ENCODE peak calls at places on chromosomes 7 and 10, in five cellular contexts. One of them, this sample, is unnamed. For H3K4me1, the result is how much of the 10 kb centered on the place peaks cover.

GRCh38 chr7:139709460-139709859 is 68.3 kb downstream of the HIPK2 start:
- DNase-seq in HCT116: no peak
- DNase-seq in colonic mucosa: no peak
- DNase-seq in tibial nerve: no peak
- DNase-seq in neuronal stem cell: no peak
- DNase-seq in this sample: no peak

GRCh38 chr7:141071855-141072547 is 1.9 kb upstream of the TMEM178B start:
- DNase-seq in HCT116: no peak
- DNase-seq in colonic mucosa: no peak
- DNase-seq in tibial nerve: no peak
- DNase-seq in neuronal stem cell: peak
- DNase-seq in this sample: no peak

GRCh38 chr7:16634292-16634738 is 11.2 kb downstream of the ANKMY2 start:
- DNase-seq in HCT116: no peak
- DNase-seq in colonic mucosa: peak
- DNase-seq in tibial nerve: no peak
- DNase-seq in neuronal stem cell: no peak
- DNase-seq in this sample: no peak

GRCh38 chr10:132382231-132382922 is 14.6 kb upstream of the PWWP2B start:
- DNase-seq in HCT116: no peak
- DNase-seq in colonic mucosa: no peak
- DNase-seq in tibial nerve: no peak
- DNase-seq in neuronal stem cell: no peak
- DNase-seq in this sample: no peak

GRCh38 chr10:63697956-63698814 is 177.0 kb downstream of the REEP3 start:
- DNase-seq in HCT116: no peak
- DNase-seq in colonic mucosa: no peak
- DNase-seq in tibial nerve: no peak
- DNase-seq in neuronal stem cell: no peak
- DNase-seq in this sample: no peak

GRCh38 chr10:58177362-58177947 is 90.2 kb downstream of the IPMK start:
- DNase-seq in HCT116: peak
- DNase-seq in colonic mucosa: no peak
- DNase-seq in tibial nerve: no peak
- DNase-seq in neuronal stem cell: no peak
- DNase-seq in this sample: no peak

GRCh38 chr7:117673367-117673766 is 193.5 kb downstream of the CFTR start:
- DNase-seq in HCT116: no peak
- DNase-seq in colonic mucosa: peak
- DNase-seq in tibial nerve: no peak
- DNase-seq in neuronal stem cell: peak
- DNase-seq in this sample: peak

GRCh38 chr7:159191236-159191635 is 46.6 kb upstream of the VIPR2 start:
- DNase-seq in HCT116: no peak
- DNase-seq in colonic mucosa: no peak
- DNase-seq in tibial nerve: no peak
- DNase-seq in neuronal stem cell: no peak
- DNase-seq in this sample: no peak

GRCh38 chr7:145511014-145511413 is 605.6 kb upstream of the CNTNAP2 start:
- DNase-seq in HCT116: no peak
- DNase-seq in colonic mucosa: no peak
- DNase-seq in tibial nerve: no peak
- DNase-seq in neuronal stem cell: no peak
- DNase-seq in this sample: no peak

GRCh38 chr10:96387151-96387550 is 28.3 kb upstream of the OPALIN start:
- DNase-seq in HCT116: no peak
- DNase-seq in colonic mucosa: no peak
- DNase-seq in tibial nerve: no peak
- DNase-seq in neuronal stem cell: no peak
- DNase-seq in this sample: no peak

GRCh38 chr7:129163875-129164544 is 19.5 kb downstream of the TSPAN33 start:
- DNase-seq in HCT116: peak
- DNase-seq in colonic mucosa: no peak
- DNase-seq in tibial nerve: no peak
- DNase-seq in neuronal stem cell: no peak
- DNase-seq in this sample: no peak

GRCh38 chr10:3365630-3366029 is 193.0 kb upstream of the PITRM1 start:
- DNase-seq in HCT116: no peak
- DNase-seq in colonic mucosa: no peak
- DNase-seq in tibial nerve: no peak
- DNase-seq in neuronal stem cell: no peak
- DNase-seq in this sample: no peak

GRCh38 chr10:122504551-122504950 is 43.2 kb downstream of the HTRA1 start:
- DNase-seq in HCT116: no peak
- DNase-seq in colonic mucosa: peak
- DNase-seq in tibial nerve: peak
- DNase-seq in neuronal stem cell: no peak
- DNase-seq in this sample: peak

GRCh38 chr10:29735628-29736324 is 101.0 kb upstream of the SVIL start:
- DNase-seq in HCT116: peak
- DNase-seq in colonic mucosa: peak
- DNase-seq in tibial nerve: peak
- DNase-seq in neuronal stem cell: peak
- DNase-seq in this sample: peak

GRCh38 chr10:28532509-28533314 is at the start of gene WAC:
- DNase-seq in HCT116: peak
- DNase-seq in colonic mucosa: peak
- DNase-seq in tibial nerve: peak
- DNase-seq in neuronal stem cell: peak
- DNase-seq in this sample: peak
- H3K4me1 ChIP-seq in HCT116: under half
- H3K4me1 ChIP-seq in colonic mucosa: under half
- H3K4me1 ChIP-seq in tibial nerve: half or more
- H3K4me1 ChIP-seq in neuronal stem cell: under half
- H3K4me1 ChIP-seq in this sample: under half

DNA sequence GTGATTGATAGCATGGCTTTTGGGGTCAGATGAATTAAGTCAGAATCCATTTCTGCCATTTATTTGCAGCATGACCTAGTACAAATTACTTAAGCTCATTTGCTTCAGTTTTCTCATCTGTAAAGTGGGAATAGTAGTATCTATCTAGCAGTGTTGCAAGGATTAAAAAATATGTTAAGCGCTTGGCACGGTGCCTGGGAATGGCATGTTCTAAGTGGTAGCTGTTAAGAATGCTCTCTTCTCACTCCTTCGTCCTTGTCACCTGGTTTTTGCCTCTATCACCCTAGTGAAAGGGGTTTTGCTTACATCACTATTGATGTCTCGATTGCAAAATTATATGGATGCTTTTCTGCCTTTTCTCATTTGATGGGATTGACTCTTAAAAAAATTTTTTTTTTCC is 7.4 kb downstream of the TMEM248 start:
- DNase-seq in HCT116: no peak
- DNase-seq in colonic mucosa: no peak
- DNase-seq in tibial nerve: no peak
- DNase-seq in neuronal stem cell: no peak
- DNase-seq in this sample: no peak
- H3K4me1 ChIP-seq in HCT116: under half
- H3K4me1 ChIP-seq in colonic mucosa: under half
- H3K4me1 ChIP-seq in tibial nerve: half or more
- H3K4me1 ChIP-seq in neuronal stem cell: under half
- H3K4me1 ChIP-seq in this sample: under half

GRCh38 chr10:124527996-124528395 is 66.4 kb downstream of the LHPP start:
- DNase-seq in HCT116: no peak
- DNase-seq in colonic mucosa: no peak
- DNase-seq in tibial nerve: no peak
- DNase-seq in neuronal stem cell: no peak
- DNase-seq in this sample: no peak
- H3K4me1 ChIP-seq in HCT116: under half
- H3K4me1 ChIP-seq in colonic mucosa: under half
- H3K4me1 ChIP-seq in tibial nerve: under half
- H3K4me1 ChIP-seq in neuronal stem cell: under half
- H3K4me1 ChIP-seq in this sample: under half

GRCh38 chr7:4878336-4879335 is 4.9 kb downstream of the RADIL start:
- DNase-seq in HCT116: no peak
- DNase-seq in colonic mucosa: no peak
- DNase-seq in tibial nerve: no peak
- DNase-seq in neuronal stem cell: no peak
- DNase-seq in this sample: no peak
- H3K4me1 ChIP-seq in HCT116: under half
- H3K4me1 ChIP-seq in colonic mucosa: under half
- H3K4me1 ChIP-seq in tibial nerve: half or more
- H3K4me1 ChIP-seq in neuronal stem cell: under half
- H3K4me1 ChIP-seq in this sample: under half

DNA sequence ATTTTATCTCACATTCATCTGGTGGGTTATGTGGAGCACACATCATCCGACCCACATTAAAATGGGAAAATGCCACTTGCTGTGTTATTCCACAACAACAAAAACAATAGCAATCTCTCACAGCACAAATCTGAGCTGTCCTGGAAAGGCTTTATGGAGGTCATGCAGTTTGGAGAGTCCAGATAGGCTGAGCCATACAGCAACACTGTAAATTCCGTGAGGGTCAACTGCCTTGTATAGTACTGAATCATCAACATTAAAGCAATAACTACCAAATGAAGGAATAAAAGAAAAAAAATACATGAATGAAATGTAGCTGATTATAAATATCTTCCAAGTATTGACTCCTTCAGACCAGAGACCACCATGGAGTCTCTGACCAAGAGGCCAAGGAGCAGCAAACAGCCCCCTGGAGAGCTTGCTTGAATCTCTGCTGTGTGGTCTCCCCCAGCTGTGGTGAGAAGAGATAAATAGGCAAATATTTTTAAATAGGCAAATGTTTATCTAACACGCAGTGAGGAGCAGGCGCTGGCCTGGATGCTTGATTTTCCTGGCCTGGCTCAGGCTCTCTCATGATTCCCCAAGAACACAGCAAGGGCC is 1021.4 kb downstream of the XPNPEP1 start:
- DNase-seq in HCT116: no peak
- DNase-seq in colonic mucosa: no peak
- DNase-seq in tibial nerve: no peak
- DNase-seq in neuronal stem cell: no peak
- DNase-seq in this sample: no peak
- H3K4me1 ChIP-seq in HCT116: under half
- H3K4me1 ChIP-seq in colonic mucosa: under half
- H3K4me1 ChIP-seq in tibial nerve: under half
- H3K4me1 ChIP-seq in neuronal stem cell: under half
- H3K4me1 ChIP-seq in this sample: under half